ENCODE peak calls at places on chromosomes 16 and 17, in six cellular contexts. P is mesothelial cell of epicardium, M is heart left ventricle, Z is sigmoid colon, G is foreskin fibroblast, A is HFFc6. O is an unnamed sample.

GRCh38 chr17:18002171-18002570 is 29.5 kb downstream of the DRC3 start:
- DNase-seq in M (no peak), A (no peak), P (no peak), Z (no peak), G (peak; percentile 26), O (no peak)

GRCh38 chr16:81928975-81929374 is 82.3 kb downstream of the SDR42E1 start:
- DNase-seq in M (no peak), A (no peak), G (no peak), Z (no peak), P (no peak), O (no peak)

GRCh38 chr16:48906076-48906475 is 296.1 kb upstream of the N4BP1 start:
- DNase-seq in G (no peak), Z (no peak), M (no peak), A (no peak), P (no peak), O (no peak)

GRCh38 chr16:88065747-88066142 is 114.5 kb downstream of the BANP start:
- DNase-seq in G (no peak), A (no peak), P (peak; percentile 17), M (peak; percentile 25), Z (no peak), O (no peak)

GRCh38 chr17:56894859-56895455 is 18.9 kb downstream of the TRIM25 start:
- DNase-seq in P (no peak), M (no peak), Z (no peak), G (no peak), A (no peak), O (no peak)

GRCh38 chr17:78923660-78924453 is 1.3 kb downstream of the TIMP2 start:
- DNase-seq in Z (peak; percentile 82), P (no peak), M (peak; percentile 63), G (no peak), A (no peak), O (no peak)

GRCh38 chr17:18226284-18226945 is 980 bp downstream of the LLGL1 start:
- DNase-seq in A (no peak), G (no peak), Z (no peak), P (no peak), M (no peak), O (no peak)

GRCh38 chr17:59837362-59838195 is 55.2 kb downstream of the TUBD1 start:
- DNase-seq in G (peak; percentile 98), A (peak; percentile 100), P (peak; percentile 48), M (peak; percentile 72), Z (peak; percentile 89), O (peak; percentile 22)

GRCh38 chr17:1289695-1290094 is 10.2 kb downstream of the TRARG1 start:
- DNase-seq in A (no peak), M (no peak), Z (no peak), P (no peak), G (no peak), O (no peak)

GRCh38 chr17:81339180-81339501 is 44.0 kb upstream of the SLC38A10 start:
- DNase-seq in Z (no peak), G (no peak), A (no peak), P (no peak), M (no peak), O (no peak)

GRCh38 chr16:64236351-64236750 is 885.5 kb downstream of the CDH11 start:
- DNase-seq in P (no peak), G (no peak), A (no peak), M (no peak), Z (no peak), O (no peak)

GRCh38 chr17:15086776-15087175 is 178.3 kb downstream of the PMP22 start:
- DNase-seq in Z (no peak), A (no peak), P (no peak), M (no peak), G (no peak), O (no peak)

GRCh38 chr17:62189377-62189776 is 124.3 kb upstream of the MED13 start:
- DNase-seq in G (no peak), Z (no peak), A (no peak), P (no peak), M (no peak), O (no peak)

GRCh38 chr16:57680842-57681241 is 12.7 kb downstream of the ADGRG3 start:
- DNase-seq in A (no peak), P (no peak), M (no peak), G (no peak), Z (no peak), O (no peak)

GRCh38 chr17:80469667-80470066 is 6.7 kb downstream of the NPTX1 start:
- DNase-seq in A (no peak), G (no peak), M (no peak), P (no peak), Z (no peak), O (no peak)

DNA sequence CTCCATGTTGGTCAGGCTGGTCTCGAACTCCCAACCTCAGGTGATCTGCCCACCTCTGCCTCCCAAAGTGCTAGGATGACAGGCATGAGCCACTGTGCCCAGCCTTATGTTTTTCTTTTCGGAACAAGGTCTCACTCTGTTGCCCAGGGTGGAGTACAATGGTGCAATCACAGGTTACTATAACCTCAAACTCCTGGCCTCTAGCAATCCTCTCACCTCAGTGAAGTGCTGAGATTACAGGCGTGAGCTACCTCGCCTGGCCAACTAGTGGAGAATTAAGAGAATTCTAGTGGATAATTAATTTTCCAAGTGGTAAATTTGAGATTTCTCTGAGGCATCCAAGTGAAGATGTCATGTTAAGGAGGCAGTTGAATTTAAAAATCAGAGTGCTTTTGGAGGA is 2.9 kb upstream of the FBXO47 start:
- DNase-seq in G (no peak), M (no peak), A (no peak), Z (no peak), P (no peak), O (no peak)
- TF ChIP-seq CTCF in G (no peak), M (no peak), A (no peak), Z (no peak), P (no peak), O (no peak)

GRCh38 chr16:2896480-2897010 is 13.5 kb downstream of the FLYWCH2 start:
- DNase-seq in M (no peak), Z (no peak), P (no peak), A (no peak), G (no peak), O (no peak)

GRCh38 chr16:2895813-2896212 is 12.8 kb downstream of the FLYWCH2 start:
- DNase-seq in Z (no peak), G (no peak), M (no peak), A (no peak), P (no peak), O (no peak)

GRCh38 chr16:2898831-2899563 is 12.7 kb upstream of the FLYWCH1 start:
- DNase-seq in Z (no peak), M (no peak), A (no peak), P (no peak), G (no peak), O (no peak)

GRCh38 chr16:2897110-2897509 is 14.1 kb downstream of the FLYWCH2 start:
- DNase-seq in M (no peak), P (no peak), Z (no peak), A (no peak), G (no peak), O (no peak)

GRCh38 chr16:2894231-2894630 is 11.2 kb downstream of the FLYWCH2 start:
- DNase-seq in G (no peak), Z (no peak), P (no peak), M (no peak), A (no peak), O (no peak)
- TF ChIP-seq CTCF in G (no peak), Z (no peak), P (no peak), M (no peak), A (peak; percentile 28), O (no peak)

DNA sequence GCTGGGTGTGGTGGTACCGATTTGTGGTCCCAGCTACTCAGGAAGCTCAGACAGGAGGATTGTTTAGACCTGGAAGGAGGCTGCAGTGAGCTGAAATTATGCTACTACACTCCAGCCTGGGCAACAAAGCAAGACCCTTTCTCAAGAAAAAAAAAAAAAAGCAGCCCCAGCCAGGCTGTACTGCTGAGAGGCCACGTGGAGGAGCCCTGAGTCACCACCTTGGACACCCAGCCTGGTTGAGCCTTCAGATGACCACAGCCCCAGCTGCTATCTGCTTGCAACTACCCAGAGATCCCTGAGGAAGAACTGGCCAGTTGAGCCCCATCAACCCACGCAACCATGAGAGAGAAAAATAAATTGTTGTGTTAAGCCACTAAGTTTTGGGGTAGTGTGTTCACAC is 23.6 kb upstream of the GPRC5C start:
- DNase-seq in G (no peak), M (no peak), A (no peak), Z (no peak), P (no peak), O (no peak)
- TF ChIP-seq CTCF in G (no peak), M (no peak), A (no peak), Z (no peak), P (no peak), O (no peak)

GRCh38 chr16:17277981-17278381 is 192.8 kb downstream of the XYLT1 start:
- DNase-seq in M (no peak), Z (no peak), A (peak; percentile 8), G (no peak), P (no peak), O (peak; percentile 9)
- TF ChIP-seq CTCF in M (peak; percentile 47), Z (peak; percentile 33), A (peak; percentile 60), G (peak; percentile 28), P (no peak), O (peak; percentile 55)

DNA sequence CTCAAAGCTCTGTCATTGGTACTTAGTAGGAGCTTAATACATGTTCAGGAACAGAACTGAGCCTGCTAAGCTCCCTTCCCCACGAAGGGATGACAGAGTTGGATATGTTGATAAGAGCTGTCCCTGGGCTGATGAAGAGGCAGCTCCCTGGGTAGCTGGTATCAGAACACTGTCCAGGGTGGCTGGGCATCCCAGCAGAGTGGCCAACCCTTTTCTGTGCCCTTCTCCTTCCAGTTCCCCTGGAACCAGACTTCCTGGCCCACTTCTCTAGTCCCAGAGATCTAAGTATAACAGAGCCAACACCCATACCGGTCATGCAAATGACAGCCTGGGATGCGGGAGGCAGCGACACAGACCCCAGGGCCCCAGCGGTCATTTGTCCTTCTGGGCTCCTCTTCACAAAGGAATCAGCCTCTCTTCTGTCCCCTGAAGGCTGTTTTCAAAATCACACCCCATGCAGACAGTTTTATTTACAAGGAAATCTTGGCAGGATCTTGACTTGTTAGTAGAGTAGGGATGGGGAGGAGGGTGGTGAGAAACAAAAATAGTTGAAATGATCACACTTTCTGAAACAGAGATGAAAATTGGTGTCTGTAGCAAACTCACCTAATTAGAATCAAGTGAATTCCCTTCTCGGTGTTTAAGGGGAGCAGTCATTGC is 1.4 kb upstream of the RHBDL3 start:
- DNase-seq in P (no peak), G (no peak), M (no peak), Z (no peak), A (no peak), O (no peak)
- TF ChIP-seq CTCF in P (no peak), G (no peak), M (no peak), Z (no peak), A (peak; percentile 44), O (peak; percentile 41)

GRCh38 chr17:66555605-66556004 is 253.2 kb downstream of the PRKCA start:
- DNase-seq in G (no peak), P (no peak), A (no peak), Z (no peak), M (no peak), O (no peak)

GRCh38 chr17:66560691-66561090 is 258.3 kb downstream of the PRKCA start:
- DNase-seq in Z (no peak), P (no peak), G (no peak), A (no peak), M (no peak), O (no peak)

GRCh38 chr17:66562119-66562518 is 259.7 kb downstream of the PRKCA start:
- DNase-seq in Z (no peak), G (no peak), A (no peak), P (no peak), M (no peak), O (no peak)

GRCh38 chr17:66557193-66557592 is 254.8 kb downstream of the PRKCA start:
- DNase-seq in G (no peak), A (no peak), Z (no peak), P (no peak), M (no peak), O (no peak)

GRCh38 chr17:66557886-66558285 is 255.5 kb downstream of the PRKCA start:
- DNase-seq in A (no peak), P (no peak), Z (no peak), G (no peak), M (no peak), O (no peak)
- TF ChIP-seq CTCF in A (no peak), P (no peak), Z (no peak), G (no peak), M (no peak), O (no peak)

O was measured in neural crest cell.